ENCODE peak calls at places on chromosomes 13 and 19, in eight cellular contexts. J is NCI-H2029 treated with DMSO at 0.1 percent for 48 hours; O is AG04450; B is fibroblast of lung; X is naive thymus-derived CD8-positive, alpha-beta T cell; K is heart right ventricle; S is HuH-7.5; D is amniotic stem cell. R is an unnamed sample.
A peak's percentile ranks its signal among the peaks of the same experiment; 100 is the strongest.

GRCh38 chr13:99207511-99207910 is 6.9 kb downstream of the UBAC2 start:
- DNase-seq in D (no peak), O (no peak), S (no peak), X (no peak), J (no peak), B (no peak), K (no peak), R (no peak)

GRCh38 chr19:5006201-5006600 is 37.3 kb downstream of the KDM4B start:
- DNase-seq in K (no peak), D (no peak), S (no peak), X (no peak), B (no peak), O (no peak), J (no peak), R (no peak)

GRCh38 chr13:55155046-55155445 is 1985.7 kb upstream of the PRR20A start:
- DNase-seq in O (no peak), J (no peak), D (no peak), K (no peak), X (no peak), S (no peak), B (no peak), R (no peak)

GRCh38 chr13:112877496-112877895 is 91.5 kb upstream of the MCF2L start:
- DNase-seq in J (no peak), O (no peak), K (no peak), D (no peak), S (no peak), X (peak; percentile 16), B (no peak), R (no peak)

GRCh38 chr19:919157-920050 is 2.3 kb downstream of the KISS1R start:
- DNase-seq in B (no peak), K (no peak), D (no peak), J (no peak), S (peak; percentile 59), O (no peak), X (no peak), R (peak; percentile 37)

GRCh38 chr13:95447766-95448165 is 104.8 kb upstream of the CLDN10 start:
- DNase-seq in X (no peak), B (no peak), O (no peak), J (no peak), D (no peak), K (no peak), S (no peak), R (no peak)

GRCh38 chr19:18633321-18633720 is 3.5 kb upstream of the KLHL26 start:
- DNase-seq in K (no peak), B (no peak), J (no peak), S (no peak), D (no peak), O (no peak), X (no peak), R (no peak)

GRCh38 chr13:44816701-44817684 is 172.3 kb downstream of the NUFIP1 start:
- DNase-seq in B (no peak), S (no peak), O (no peak), K (no peak), D (no peak), X (no peak), J (no peak), R (no peak)

GRCh38 chr19:13984875-13985741 is 21.0 kb downstream of the RFX1 start:
- DNase-seq in D (no peak), X (no peak), B (no peak), K (no peak), O (no peak), S (no peak), J (no peak), R (no peak)

GRCh38 chr19:18069383-18069782 is 17.4 kb downstream of the IL12RB1 start:
- DNase-seq in S (no peak), D (no peak), K (no peak), O (no peak), B (no peak), J (no peak), X (no peak), R (no peak)

GRCh38 chr13:89694471-89694870 is 1653.0 kb upstream of the MIR17HG start:
- DNase-seq in J (no peak), D (no peak), K (no peak), X (no peak), B (peak; percentile 58), S (no peak), O (no peak), R (no peak)

GRCh38 chr19:53696951-53697350 is 65.2 kb downstream of the DPRX start:
- DNase-seq in K (no peak), O (no peak), X (no peak), S (no peak), D (no peak), J (no peak), B (no peak), R (no peak)

GRCh38 chr13:79405501-79405830 is 589 bp downstream of the RBM26 start:
- DNase-seq in X (no peak), J (no peak), S (no peak), D (no peak), O (no peak), K (no peak), B (no peak), R (no peak)

GRCh38 chr19:53868091-53868891 is 608 bp downstream of the MYADM start:
- DNase-seq in K (peak; percentile 59), J (no peak), O (no peak), X (peak; percentile 79), D (peak; percentile 17), S (peak; percentile 78), B (peak; percentile 52), R (no peak)

GRCh38 chr19:10871711-10872550 is 578 bp downstream of the CARM1 start:
- DNase-seq in B (no peak), K (peak; percentile 47), J (no peak), O (no peak), X (no peak), D (no peak), S (peak; percentile 53), R (no peak)

GRCh38 chr13:24502567-24503375 is 9.8 kb downstream of the PARP4 start:
- DNase-seq in K (no peak), B (peak; percentile 53), J (no peak), D (peak; percentile 15), S (no peak), O (no peak), X (no peak), R (no peak)

GRCh38 chr13:40472427-40473220 is 193.8 kb downstream of the FOXO1 start:
- DNase-seq in X (no peak), O (no peak), J (no peak), B (no peak), S (no peak), K (no peak), D (no peak), R (no peak)

GRCh38 chr19:30784850-30785459 is 412.8 kb downstream of the ZNF536 start:
- DNase-seq in S (peak; percentile 19), X (no peak), O (no peak), J (peak; percentile 29), D (no peak), K (peak; percentile 35), B (peak; percentile 45), R (peak; percentile 45)

GRCh38 chr19:35977446-35978222 is 17.4 kb upstream of the SDHAF1 start:
- DNase-seq in D (no peak), O (no peak), X (peak; percentile 69), B (no peak), J (no peak), K (no peak), S (no peak), R (peak; percentile 47)

GRCh38 chr13:63409791-63410351 is 1994.2 kb upstream of the PCDH20 start:
- DNase-seq in B (no peak), D (no peak), K (no peak), J (no peak), S (no peak), X (no peak), O (no peak), R (no peak)

GRCh38 chr13:73462241-73462640 is 403.4 kb downstream of the KLF5 start:
- DNase-seq in K (no peak), B (no peak), S (no peak), X (no peak), D (no peak), J (no peak), O (no peak), R (no peak)

GRCh38 chr13:106493569-106493968 is 41.9 kb downstream of the EFNB2 start:
- DNase-seq in O (no peak), D (no peak), X (no peak), K (no peak), B (no peak), J (no peak), S (no peak), R (no peak)

GRCh38 chr19:34639491-34640085 is 37.4 kb downstream of the SCGB2B2 start:
- DNase-seq in D (peak; percentile 48), X (peak; percentile 81), S (no peak), B (peak; percentile 80), J (peak; percentile 69), O (peak; percentile 20), K (peak; percentile 61), R (peak; percentile 81)

R was measured in NCI-H1930.